ENCODE peak calls at places on chromosomes 13 and 19, in nine cellular contexts. V is suprapubic skin, B is tibial nerve, U is breast epithelium, L is heart right ventricle, X is H9, S is hepatocyte, G is ovary, Q is body of pancreas. E is an unnamed sample. For H3K4me1, the result is how much of the 10 kb centered on the place peaks cover.

GRCh38 chr13:114298866-114299265 is 15.4 kb upstream of the CHAMP1 start:
- DNase-seq in V (no peak), B (no peak), U (no peak), L (no peak), X (no peak), S (no peak), G (no peak), Q (no peak), E (no peak)

GRCh38 chr13:100818706-100819105 is 144.1 kb upstream of the TMTC4 start:
- DNase-seq in V (no peak), B (no peak), U (peak), L (no peak), X (no peak), S (no peak), G (no peak), Q (no peak), E (no peak)

GRCh38 chr19:49666120-49666444 is 349 bp downstream of the BCL2L12 start:
- DNase-seq in V (no peak), B (no peak), U (no peak), L (no peak), X (no peak), S (no peak), G (no peak), Q (no peak), E (no peak)

GRCh38 chr13:67136157-67136556 is 94.0 kb downstream of the PCDH9 start:
- DNase-seq in V (no peak), B (no peak), U (no peak), L (no peak), X (no peak), S (no peak), G (no peak), Q (no peak), E (no peak)

GRCh38 chr19:9854282-9854846 is 19.2 kb downstream of the PIN1 start:
- DNase-seq in V (no peak), B (no peak), U (no peak), L (no peak), X (no peak), S (no peak), G (no peak), Q (no peak), E (no peak)

GRCh38 chr19:21677696-21678418 is 89.5 kb downstream of the ZNF100 start:
- DNase-seq in V (no peak), B (no peak), U (no peak), L (peak), X (no peak), S (no peak), G (no peak), Q (peak), E (no peak)

GRCh38 chr13:40970803-40971202 is 48.3 kb downstream of the ELF1 start:
- DNase-seq in V (no peak), B (no peak), U (no peak), L (no peak), X (no peak), S (no peak), G (no peak), Q (no peak), E (no peak)

GRCh38 chr13:39106216-39106995 is 68.2 kb downstream of the NHLRC3 start:
- DNase-seq in V (no peak), B (no peak), U (no peak), L (no peak), X (no peak), S (no peak), G (no peak), Q (no peak), E (peak)

GRCh38 chr19:15265849-15266248 is 33.6 kb upstream of the EPHX3 start:
- DNase-seq in V (peak), B (peak), U (peak), L (peak), X (no peak), S (peak), G (peak), Q (peak), E (peak)

GRCh38 chr19:57167385-57167784 is at the start of gene DUXA:
- DNase-seq in V (no peak), B (no peak), U (no peak), L (no peak), X (no peak), S (no peak), G (no peak), Q (no peak), E (no peak)

GRCh38 chr19:14563989-14564650 is 7.7 kb downstream of the NDUFB7 start:
- DNase-seq in V (no peak), B (no peak), U (no peak), L (peak), X (peak), S (peak), G (no peak), Q (peak), E (no peak)

GRCh38 chr13:39051157-39051556 is 12.9 kb downstream of the NHLRC3 start:
- DNase-seq in V (no peak), B (no peak), U (no peak), L (no peak), X (no peak), S (peak), G (no peak), Q (no peak), E (no peak)

GRCh38 chr19:33505168-33505567 is 16.4 kb downstream of the PEPD start:
- DNase-seq in V (no peak), B (no peak), U (no peak), L (no peak), X (no peak), S (no peak), G (no peak), Q (no peak), E (no peak)

GRCh38 chr13:111210945-111211469 is 95.9 kb downstream of the ARHGEF7 start:
- DNase-seq in V (no peak), B (no peak), U (no peak), L (no peak), X (no peak), S (no peak), G (no peak), Q (no peak), E (no peak)

GRCh38 chr19:21568816-21569496 is 63.6 kb downstream of the ZNF429 start:
- DNase-seq in V (peak), B (peak), U (peak), L (peak), X (no peak), S (no peak), G (peak), Q (peak), E (peak)

GRCh38 chr13:113796948-113797676 is 38.1 kb downstream of the TMEM255B start:
- DNase-seq in V (peak), B (no peak), U (no peak), L (no peak), X (no peak), S (no peak), G (no peak), Q (no peak), E (no peak)

GRCh38 chr13:102903659-102904407 is 58.0 kb downstream of the ERCC5 start:
- DNase-seq in V (no peak), B (no peak), U (no peak), L (no peak), X (no peak), S (no peak), G (no peak), Q (no peak), E (no peak)

GRCh38 chr13:102900193-102900608 is 54.4 kb downstream of the ERCC5 start:
- DNase-seq in V (no peak), B (no peak), U (no peak), L (no peak), X (no peak), S (peak), G (no peak), Q (no peak), E (no peak)

GRCh38 chr13:102902789-102903347 is 57.0 kb downstream of the ERCC5 start:
- DNase-seq in V (no peak), B (no peak), U (no peak), L (peak), X (peak), S (peak), G (no peak), Q (no peak), E (no peak)

GRCh38 chr13:102901056-102901455 is 55.2 kb downstream of the ERCC5 start:
- DNase-seq in V (no peak), B (no peak), U (no peak), L (no peak), X (no peak), S (peak), G (no peak), Q (no peak), E (no peak)

DNA sequence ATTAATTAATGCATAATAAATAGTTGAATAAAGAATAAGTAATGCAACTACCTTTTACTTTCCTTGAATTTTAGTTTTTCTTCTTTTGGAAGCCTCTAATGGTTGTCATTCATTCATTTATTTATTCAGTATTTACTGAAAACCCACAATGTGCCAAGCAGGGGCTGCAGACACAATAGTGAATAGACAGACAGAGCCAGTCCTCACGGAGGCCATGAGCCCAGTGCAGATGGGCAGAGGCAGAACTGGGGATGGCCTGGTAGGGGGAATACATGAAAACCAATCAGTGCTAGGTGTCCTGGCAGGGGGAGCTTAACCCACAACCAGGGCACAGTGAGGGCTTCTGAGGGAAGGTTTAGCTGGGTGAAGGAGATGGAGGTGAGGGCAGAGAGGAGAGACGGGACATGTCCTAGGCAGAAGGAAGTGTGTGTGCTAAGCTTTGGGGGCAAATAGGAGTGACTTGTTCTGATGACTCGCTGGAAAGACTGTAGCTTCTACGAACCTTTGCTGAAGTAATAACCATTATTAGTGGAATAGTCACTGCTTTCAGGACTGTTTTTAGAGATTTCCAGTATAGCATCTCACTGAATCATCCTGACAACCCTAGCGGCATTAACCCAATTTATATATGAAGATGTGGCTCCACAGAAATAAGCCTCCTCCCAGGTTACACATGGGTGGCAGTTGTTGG is 55.9 kb downstream of the ERCC5 start:
- DNase-seq in V (no peak), B (no peak), U (no peak), L (no peak), X (no peak), S (no peak), G (no peak), Q (no peak), E (no peak)
- H3K4me1 ChIP-seq in V (under half), B (under half), U (under half), L (under half), X (under half), S (under half), G (under half), Q (under half), E (under half)

GRCh38 chr13:87907202-87907601 is 236.0 kb downstream of the SLITRK5 start:
- DNase-seq in V (no peak), B (no peak), U (no peak), L (no peak), X (no peak), S (no peak), G (no peak), Q (no peak), E (no peak)

DNA sequence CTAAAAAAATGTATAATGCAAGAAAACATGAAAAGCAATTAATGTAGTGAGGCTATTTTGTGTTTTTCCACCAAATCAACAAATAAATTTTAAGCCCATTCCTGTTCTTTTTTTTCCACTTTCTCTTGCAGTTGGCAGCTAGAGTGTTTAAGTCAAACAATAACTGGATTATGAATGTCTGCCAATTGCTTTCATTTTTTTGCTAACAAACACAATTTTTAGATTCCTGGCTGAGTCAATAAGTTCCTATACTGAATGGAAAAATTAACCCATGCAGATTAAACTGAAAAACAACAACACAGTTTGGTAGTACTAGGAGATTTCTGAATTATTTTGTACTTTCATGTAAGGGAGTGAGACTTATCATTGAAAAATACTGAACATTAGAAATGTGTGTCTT is 232.4 kb downstream of the SLITRK5 start:
- DNase-seq in V (no peak), B (no peak), U (no peak), L (no peak), X (no peak), S (no peak), G (no peak), Q (no peak), E (no peak)
- TF ChIP-seq CTCF in V (no peak), B (no peak), U (no peak), L (no peak), X (no peak), S (no peak), G (no peak), Q (no peak), E (no peak)

DNA sequence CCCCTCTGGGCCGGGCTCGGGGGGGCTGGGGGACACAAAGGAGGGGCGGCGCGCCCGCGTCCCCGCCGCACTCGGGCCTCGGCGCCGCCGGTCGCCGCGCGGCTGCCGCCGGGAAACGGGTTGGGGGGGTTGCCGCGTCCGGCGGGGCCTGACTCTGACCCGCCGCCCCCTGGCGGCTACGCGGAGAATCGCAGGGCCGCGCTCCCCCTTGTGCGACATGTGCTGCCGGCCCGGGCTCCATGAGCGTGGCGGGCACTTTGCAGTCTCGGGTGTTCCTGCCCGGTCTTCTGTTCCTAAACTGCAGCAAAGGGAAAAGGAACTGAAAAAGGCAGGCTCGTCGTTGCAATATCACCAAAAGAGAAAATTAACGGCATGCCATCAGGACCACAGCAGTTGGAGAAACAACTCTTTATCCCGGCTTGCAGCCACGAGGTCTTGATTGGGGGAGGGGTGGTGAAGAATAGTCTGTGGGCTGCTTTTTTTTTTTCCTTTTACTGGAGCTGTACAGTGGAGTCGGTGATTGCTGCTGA is 1.5 kb downstream of the MIR17HG start:
- DNase-seq in V (peak), B (peak), U (peak), L (peak), X (peak), S (peak), G (peak), Q (peak), E (peak)
- H3K4me1 ChIP-seq in V (under half), B (under half), U (under half), L (under half), X (under half), S (under half), G (under half), Q (under half), E (under half)

GRCh38 chr19:2750739-2751437 is 11.1 kb upstream of the SLC39A3 start:
- DNase-seq in V (no peak), B (no peak), U (no peak), L (no peak), X (no peak), S (no peak), G (no peak), Q (no peak), E (no peak)

GRCh38 chr19:2755448-2755705 is 15.6 kb upstream of the SLC39A3 start:
- DNase-seq in V (no peak), B (no peak), U (no peak), L (no peak), X (no peak), S (no peak), G (no peak), Q (no peak), E (no peak)

GRCh38 chr19:2747349-2747748 is 7.5 kb upstream of the SLC39A3 start:
- DNase-seq in V (no peak), B (no peak), U (no peak), L (no peak), X (no peak), S (no peak), G (no peak), Q (no peak), E (no peak)

GRCh38 chr19:2754659-2755447 is 15.0 kb upstream of the SLC39A3 start:
- DNase-seq in V (no peak), B (no peak), U (no peak), L (no peak), X (no peak), S (no peak), G (no peak), Q (no peak), E (no peak)

DNA sequence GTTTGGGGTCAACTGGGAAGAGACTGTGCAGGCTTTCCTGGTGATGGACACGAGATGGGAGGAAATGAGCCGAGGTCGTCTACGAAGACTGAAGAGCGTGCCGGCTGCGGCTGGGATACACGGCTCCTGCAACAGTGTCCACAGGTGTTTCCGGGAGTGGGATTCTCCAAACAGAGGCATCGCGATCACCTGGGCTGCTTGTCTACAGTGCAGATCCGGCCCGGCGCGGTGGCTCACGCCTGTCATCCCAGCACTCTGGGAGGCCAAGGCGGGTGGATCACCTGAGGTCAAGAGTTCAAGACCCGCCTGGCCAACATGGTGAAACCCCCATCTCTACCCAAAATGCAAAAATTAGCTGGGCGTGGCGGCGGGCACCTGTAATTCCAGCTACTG is 11.6 kb upstream of the SLC39A3 start:
- DNase-seq in V (no peak), B (no peak), U (no peak), L (no peak), X (no peak), S (no peak), G (no peak), Q (no peak), E (no peak)
- TF ChIP-seq CTCF in V (no peak), B (no peak), U (no peak), L (no peak), X (no peak), S (no peak), G (no peak), Q (no peak), E (no peak)

GRCh38 chr13:44240611-44241010 is 133.0 kb upstream of the SERP2 start:
- DNase-seq in V (no peak), B (no peak), U (no peak), L (no peak), X (no peak), S (no peak), G (no peak), Q (no peak), E (no peak)
- H3K4me1 ChIP-seq in V (under half), B (under half), U (under half), L (under half), X (under half), S (under half), G (under half), Q (under half), E (under half)

GRCh38 chr13:45700971-45701900 is 884 bp upstream of the CBY2 start:
- DNase-seq in V (no peak), B (no peak), U (no peak), L (no peak), X (no peak), S (no peak), G (no peak), Q (no peak), E (no peak)
- TF ChIP-seq CTCF in V (no peak), B (no peak), U (no peak), L (no peak), X (peak), S (no peak), G (no peak), Q (no peak), E (no peak)

GRCh38 chr13:46771693-46772092 is 25.3 kb downstream of the ESD start:
- DNase-seq in V (no peak), B (no peak), U (no peak), L (no peak), X (no peak), S (no peak), G (no peak), Q (no peak), E (no peak)
- H3K4me1 ChIP-seq in V (under half), B (under half), U (under half), L (under half), X (under half), S (under half), G (under half), Q (under half), E (under half)

GRCh38 chr13:26186141-26186870 is 35.8 kb downstream of the RNF6 start:
- DNase-seq in V (peak), B (peak), U (peak), L (peak), X (peak), S (peak), G (peak), Q (peak), E (peak)
- TF ChIP-seq CTCF in V (no peak), B (no peak), U (peak), L (peak), X (peak), S (peak), G (peak), Q (peak), E (peak)

DNA sequence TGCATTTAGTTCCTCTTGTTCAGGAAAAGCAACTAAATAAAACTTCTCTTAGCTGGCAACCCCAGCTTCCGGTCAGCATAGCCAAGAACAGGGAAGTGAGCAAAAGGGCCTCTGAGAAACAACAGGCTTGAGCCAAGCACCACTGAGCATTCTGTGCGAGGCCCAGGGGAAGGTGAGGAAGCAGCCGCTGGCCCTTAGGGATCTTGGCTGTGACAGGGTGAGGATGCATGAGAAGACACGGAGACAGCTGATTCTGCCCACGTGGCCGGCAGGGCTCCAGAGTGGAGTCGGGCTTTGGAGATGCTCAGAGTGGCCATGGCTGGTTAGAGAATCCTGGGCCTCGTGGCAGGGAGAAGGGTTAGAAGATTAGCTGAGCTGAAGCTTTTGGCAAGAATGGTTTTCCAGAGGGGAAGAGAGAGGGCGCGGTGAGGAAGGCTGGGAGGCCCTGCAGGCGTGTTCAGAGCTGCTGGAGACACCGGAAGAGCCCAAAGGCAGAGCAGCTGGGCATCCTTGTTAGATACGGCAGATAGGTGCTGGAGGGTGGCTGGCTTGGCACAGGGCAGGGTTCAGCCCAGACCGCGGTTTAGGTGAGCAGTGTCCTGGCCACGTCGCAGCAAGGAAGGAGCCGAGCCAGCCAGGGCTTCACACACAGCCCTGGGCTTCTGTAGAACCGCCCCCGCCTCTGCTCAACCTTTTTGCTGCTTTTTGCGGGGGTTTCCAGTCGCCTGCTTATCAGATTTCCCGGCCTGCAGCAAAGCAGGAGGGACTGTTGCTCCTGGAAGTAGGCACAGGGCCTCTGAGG is 17.3 kb downstream of the UPF1 start:
- DNase-seq in V (peak), B (peak), U (peak), L (peak), X (no peak), S (no peak), G (peak), Q (no peak), E (peak)
- H3K4me1 ChIP-seq in V (half or more), B (under half), U (under half), L (under half), X (under half), S (under half), G (under half), Q (half or more), E (under half)